ENCODE peak calls at places on chromosome 21, in eight cellular contexts. One of them, this sample, is unnamed.

GRCh38 chr21:35528109-35529042 is 479.3 kb upstream of the RUNX1 start:
- DNase-seq in NCI-H2029: peak; percentile 23
- DNase-seq in KG1: no peak
- DNase-seq in NT2/D1: no peak
- DNase-seq in substantia nigra: no peak
- DNase-seq in endodermal cell: no peak
- DNase-seq in B cell: peak; percentile 56
- DNase-seq in neural crest cell: no peak
- DNase-seq in this sample: peak; percentile 19

GRCh38 chr21:24208562-24209260 is 1398.6 kb downstream of the MRPL39 start:
- DNase-seq in NCI-H2029: no peak
- DNase-seq in NT2/D1: no peak
- DNase-seq in B cell: no peak
- DNase-seq in KG1: no peak
- DNase-seq in neural crest cell: no peak
- DNase-seq in endodermal cell: no peak
- DNase-seq in substantia nigra: no peak
- DNase-seq in this sample: no peak

GRCh38 chr21:26846036-26846931 is 1.1 kb upstream of the ADAMTS1 start:
- DNase-seq in NT2/D1: peak; percentile 49
- DNase-seq in endodermal cell: peak; percentile 90
- DNase-seq in B cell: no peak
- DNase-seq in NCI-H2029: no peak
- DNase-seq in substantia nigra: peak; percentile 37
- DNase-seq in neural crest cell: peak; percentile 61
- DNase-seq in KG1: no peak
- DNase-seq in this sample: peak; percentile 53

GRCh38 chr21:45529785-45530422 is 12.3 kb downstream of the SLC19A1 start:
- DNase-seq in endodermal cell: peak; percentile 27
- DNase-seq in NCI-H2029: no peak
- DNase-seq in neural crest cell: no peak
- DNase-seq in substantia nigra: no peak
- DNase-seq in NT2/D1: no peak
- DNase-seq in B cell: no peak
- DNase-seq in KG1: no peak
- DNase-seq in this sample: no peak

GRCh38 chr21:45836268-45836655 is 145.3 kb upstream of the COL6A1 start:
- DNase-seq in KG1: no peak
- DNase-seq in neural crest cell: no peak
- DNase-seq in NT2/D1: no peak
- DNase-seq in B cell: no peak
- DNase-seq in substantia nigra: no peak
- DNase-seq in endodermal cell: peak; percentile 42
- DNase-seq in NCI-H2029: no peak
- DNase-seq in this sample: no peak

GRCh38 chr21:43361127-43361492 is 65.8 kb downstream of the SIK1 start:
- DNase-seq in NCI-H2029: no peak
- DNase-seq in B cell: peak; percentile 62
- DNase-seq in neural crest cell: no peak
- DNase-seq in substantia nigra: no peak
- DNase-seq in endodermal cell: peak; percentile 60
- DNase-seq in NT2/D1: no peak
- DNase-seq in KG1: no peak
- DNase-seq in this sample: no peak

GRCh38 chr21:15422761-15423160 is 307.0 kb upstream of the USP25 start:
- DNase-seq in neural crest cell: no peak
- DNase-seq in KG1: no peak
- DNase-seq in endodermal cell: no peak
- DNase-seq in NT2/D1: no peak
- DNase-seq in NCI-H2029: no peak
- DNase-seq in B cell: no peak
- DNase-seq in substantia nigra: no peak
- DNase-seq in this sample: no peak

GRCh38 chr21:41975391-41976272 is 21.8 kb upstream of the C2CD2 start:
- DNase-seq in NT2/D1: no peak
- DNase-seq in substantia nigra: no peak
- DNase-seq in NCI-H2029: no peak
- DNase-seq in neural crest cell: no peak
- DNase-seq in endodermal cell: peak; percentile 83
- DNase-seq in KG1: no peak
- DNase-seq in B cell: no peak
- DNase-seq in this sample: no peak

GRCh38 chr21:35273331-35273730 is 224.2 kb upstream of the RUNX1 start:
- DNase-seq in endodermal cell: peak; percentile 52
- DNase-seq in neural crest cell: no peak
- DNase-seq in B cell: no peak
- DNase-seq in KG1: no peak
- DNase-seq in NT2/D1: no peak
- DNase-seq in substantia nigra: no peak
- DNase-seq in NCI-H2029: peak; percentile 59
- DNase-seq in this sample: no peak

GRCh38 chr21:34691396-34692032 is 22.7 kb downstream of the CLIC6 start:
- DNase-seq in NT2/D1: no peak
- DNase-seq in neural crest cell: no peak
- DNase-seq in endodermal cell: peak; percentile 4
- DNase-seq in substantia nigra: no peak
- DNase-seq in B cell: no peak
- DNase-seq in KG1: no peak
- DNase-seq in NCI-H2029: peak; percentile 23
- DNase-seq in this sample: no peak

GRCh38 chr21:36104306-36105300 is 30.3 kb upstream of the CBR3 start:
- DNase-seq in neural crest cell: peak; percentile 61
- DNase-seq in substantia nigra: peak; percentile 56
- DNase-seq in B cell: peak; percentile 69
- DNase-seq in NCI-H2029: no peak
- DNase-seq in endodermal cell: peak; percentile 74
- DNase-seq in NT2/D1: peak; percentile 82
- DNase-seq in KG1: no peak
- DNase-seq in this sample: peak; percentile 61

GRCh38 chr21:39087238-39087975 is 95.8 kb downstream of the PSMG1 start:
- DNase-seq in NCI-H2029: no peak
- DNase-seq in B cell: no peak
- DNase-seq in endodermal cell: no peak
- DNase-seq in KG1: no peak
- DNase-seq in substantia nigra: no peak
- DNase-seq in NT2/D1: no peak
- DNase-seq in neural crest cell: peak; percentile 55
- DNase-seq in this sample: no peak

This sample was measured in C1 segment of cervical spinal cord.